ENCODE peak calls at places on chromosomes 16 and 17, in ten cellular contexts. E, U, Q, X, S, Z, C, Y, P and G are unnamed samples.

GRCh38 chr17:70808596-70808995 is 639.3 kb downstream of the KCNJ2 start:
- DNase-seq in C (no peak), Q (no peak), S (no peak), P (no peak), Z (no peak), X (no peak), U (no peak), Y (no peak), E (no peak), G (no peak)

GRCh38 chr16:66370786-66371684 is 4.5 kb downstream of the CDH5 start:
- DNase-seq in E (no peak), U (no peak), Y (no peak), Q (no peak), C (no peak), P (no peak), S (no peak), Z (no peak), X (no peak), G (no peak)

GRCh38 chr17:28145348-28145747 is 102.9 kb downstream of the NLK start:
- DNase-seq in Z (no peak), U (no peak), P (no peak), S (no peak), Y (no peak), C (no peak), Q (no peak), E (no peak), X (no peak), G (no peak)

GRCh38 chr16:74230126-74230525 is 66.5 kb upstream of the PSMD7 start:
- DNase-seq in Z (no peak), Y (no peak), S (no peak), X (no peak), C (no peak), U (no peak), P (no peak), E (no peak), Q (no peak), G (no peak)

GRCh38 chr17:13518271-13519000 is 83.3 kb downstream of the HS3ST3A1 start:
- DNase-seq in X (no peak), Y (no peak), Z (no peak), E (no peak), P (no peak), C (no peak), Q (no peak), S (no peak), U (no peak), G (no peak)

GRCh38 chr16:27222499-27223225 is 19.3 kb downstream of the KDM8 start:
- DNase-seq in S (no peak), Y (no peak), Z (no peak), Q (no peak), E (peak), X (no peak), U (no peak), P (no peak), C (no peak), G (no peak)

GRCh38 chr17:14201087-14201486 is 35.6 kb downstream of the CDRT15 start:
- DNase-seq in S (no peak), Y (no peak), U (peak), E (no peak), X (no peak), P (no peak), C (no peak), Q (peak), Z (no peak), G (no peak)

GRCh38 chr17:9725575-9725974 is 65.8 kb downstream of the DHRS7C start:
- DNase-seq in X (no peak), P (no peak), Q (no peak), S (no peak), Y (no peak), C (no peak), Z (no peak), U (no peak), E (no peak), G (peak)

GRCh38 chr16:72530434-72530833 is 358.5 kb upstream of the PMFBP1 start:
- DNase-seq in C (no peak), X (no peak), Z (no peak), P (peak), U (no peak), E (no peak), S (no peak), Q (no peak), Y (no peak), G (no peak)

GRCh38 chr17:81309859-81310839 is 15.0 kb upstream of the SLC38A10 start:
- DNase-seq in E (peak), C (no peak), S (no peak), Z (no peak), U (no peak), X (no peak), P (no peak), Q (no peak), Y (no peak), G (no peak)

GRCh38 chr17:61294777-61295176 is 104.9 kb upstream of the TBX2 start:
- DNase-seq in Z (no peak), Y (no peak), C (no peak), E (peak), X (no peak), P (no peak), S (no peak), Q (no peak), U (no peak), G (no peak)